ENCODE peak calls at places on chromosomes 1 and 21, in five cellular contexts. T is IMR-90, C is H1, J is neuronal stem cell, O is mesenchymal stem cell. B is an unnamed sample.

GRCh38 chr1:39816431-39817090 is 27.9 kb upstream of the BMP8B start:
- DNase-seq in O (peak; percentile 94), C (peak; percentile 43), J (peak; percentile 81), T (peak; percentile 91), B (peak; percentile 90)

GRCh38 chr1:32893198-32894018 is 7.1 kb downstream of the HPCA start:
- DNase-seq in J (peak; percentile 68), T (peak; percentile 20), O (no peak), C (no peak), B (no peak)

GRCh38 chr1:91502138-91502881 is 1.7 kb downstream of the CDC7 start:
- DNase-seq in O (peak; percentile 3), C (no peak), J (no peak), T (no peak), B (no peak)

GRCh38 chr1:24022611-24023359 is 42.7 kb upstream of the SRSF10 start:
- DNase-seq in C (no peak), T (peak; percentile 89), J (no peak), O (peak; percentile 82), B (peak; percentile 79)

GRCh38 chr1:23169727-23170335 is 1.2 kb upstream of the LUZP1 start:
- DNase-seq in O (peak; percentile 93), C (no peak), T (peak; percentile 72), J (no peak), B (peak; percentile 21)

GRCh38 chr1:67732750-67733151 is 47.8 kb downstream of the GADD45A start:
- DNase-seq in O (peak; percentile 87), T (peak; percentile 84), C (no peak), J (no peak), B (no peak)

GRCh38 chr1:220915954-220916353 is 36.7 kb downstream of the HLX start:
- DNase-seq in C (no peak), J (no peak), T (no peak), O (no peak), B (no peak)

GRCh38 chr21:24895885-24896734 is 711.2 kb downstream of the MRPL39 start:
- DNase-seq in J (peak; percentile 29), C (no peak), T (peak; percentile 25), O (no peak), B (no peak)

GRCh38 chr21:37220433-37220980 is 46.6 kb downstream of the VPS26C start:
- DNase-seq in O (no peak), C (no peak), T (peak; percentile 50), J (no peak), B (no peak)

GRCh38 chr1:43440358-43440757 is 13.4 kb downstream of the HYI start:
- DNase-seq in O (no peak), J (no peak), C (no peak), T (no peak), B (no peak)

GRCh38 chr1:25809283-25809926 is 9.4 kb downstream of the SELENON start:
- DNase-seq in J (no peak), C (no peak), T (no peak), O (no peak), B (peak; percentile 6)

GRCh38 chr21:44991538-44992483 is 52.0 kb downstream of the SLX9 start:
- DNase-seq in J (no peak), C (no peak), T (peak; percentile 87), O (peak; percentile 63), B (no peak)

GRCh38 chr1:58584082-58584895 is 7.2 kb upstream of the TACSTD2 start:
- DNase-seq in O (peak; percentile 93), T (peak; percentile 96), C (no peak), J (no peak), B (no peak)

GRCh38 chr1:193013005-193013404 is 46.2 kb downstream of the UCHL5 start:
- DNase-seq in T (peak; percentile 74), C (no peak), J (no peak), O (peak; percentile 29), B (peak; percentile 50)

GRCh38 chr21:30340714-30341573 is 3.5 kb upstream of the KRTAP27-1 start:
- DNase-seq in O (peak; percentile 13), C (no peak), T (peak; percentile 10), J (peak; percentile 29), B (peak; percentile 55)

GRCh38 chr21:25568230-25568629 is 39.1 kb downstream of the MRPL39 start:
- DNase-seq in C (no peak), T (peak; percentile 78), J (no peak), O (peak; percentile 80), B (no peak)

GRCh38 chr1:106621853-106622252 is 434.6 kb upstream of the PRMT6 start:
- DNase-seq in C (no peak), T (no peak), J (no peak), O (no peak), B (no peak)

GRCh38 chr1:17632541-17633193 is 93.2 kb downstream of the ARHGEF10L start:
- DNase-seq in J (no peak), C (no peak), O (no peak), T (peak; percentile 53), B (no peak)

GRCh38 chr1:156295391-156295947 is at the start of gene GLMP:
- DNase-seq in T (peak; percentile 64), C (no peak), O (peak; percentile 63), J (no peak), B (peak; percentile 33)

GRCh38 chr1:27374687-27375086 is at the start of gene FCN3:
- DNase-seq in J (no peak), C (no peak), O (no peak), T (no peak), B (no peak)

GRCh38 chr1:155858805-155859233 is 548 bp upstream of the SYT11 start:
- DNase-seq in C (no peak), T (no peak), J (no peak), O (no peak), B (peak; percentile 60)

GRCh38 chr21:45327458-45328197 is 39.9 kb upstream of the POFUT2 start:
- DNase-seq in T (no peak), J (no peak), O (no peak), C (no peak), B (no peak)

GRCh38 chr21:45142469-45142868 is 68.1 kb downstream of the ADARB1 start:
- DNase-seq in O (peak; percentile 77), T (peak; percentile 84), C (no peak), J (no peak), B (no peak)

GRCh38 chr1:118151312-118151937 is 33.6 kb downstream of the SPAG17 start:
- DNase-seq in J (peak; percentile 55), T (peak; percentile 67), O (peak; percentile 51), C (peak; percentile 15), B (peak; percentile 85)

GRCh38 chr21:37758997-37759396 is 157.3 kb downstream of the KCNJ6 start:
- DNase-seq in O (peak; percentile 65), T (peak; percentile 62), C (peak; percentile 38), J (peak; percentile 17), B (peak; percentile 66)

GRCh38 chr1:227038401-227038800 is 98.3 kb downstream of the COQ8A start:
- DNase-seq in C (no peak), T (no peak), O (no peak), J (no peak), B (no peak)

GRCh38 chr1:46983416-46983815 is 40.1 kb upstream of the CYP4X1 start:
- DNase-seq in T (no peak), O (no peak), C (no peak), J (no peak), B (no peak)
- H3K4me3 ChIP-seq in T (no peak overlapping the region), O (no peak overlapping the region), C (no peak overlapping the region), J (no peak overlapping the region), B (no peak overlapping the region)

GRCh38 chr21:42388740-42389448 is 7.0 kb downstream of the TMPRSS3 start:
- DNase-seq in C (no peak), T (no peak), O (no peak), J (no peak), B (no peak)
- H4K91ac ChIP-seq in C (no peak overlapping the region), T (no peak overlapping the region), O (no peak overlapping the region), J (no peak overlapping the region), B (no peak overlapping the region)

GRCh38 chr1:85317580-85317979 is 41.1 kb upstream of the BCL10 start:
- DNase-seq in J (no peak), C (no peak), O (no peak), T (no peak), B (no peak)

GRCh38 chr1:85319931-85320330 is 43.5 kb upstream of the BCL10 start:
- DNase-seq in J (no peak), O (no peak), T (no peak), C (no peak), B (peak; percentile 13)

GRCh38 chr1:85316324-85316723 is 39.9 kb upstream of the BCL10 start:
- DNase-seq in T (no peak), J (no peak), C (no peak), O (no peak), B (no peak)

GRCh38 chr1:85319488-85319887 is 43.1 kb upstream of the BCL10 start:
- DNase-seq in T (no peak), J (no peak), C (no peak), O (no peak), B (no peak)

DNA sequence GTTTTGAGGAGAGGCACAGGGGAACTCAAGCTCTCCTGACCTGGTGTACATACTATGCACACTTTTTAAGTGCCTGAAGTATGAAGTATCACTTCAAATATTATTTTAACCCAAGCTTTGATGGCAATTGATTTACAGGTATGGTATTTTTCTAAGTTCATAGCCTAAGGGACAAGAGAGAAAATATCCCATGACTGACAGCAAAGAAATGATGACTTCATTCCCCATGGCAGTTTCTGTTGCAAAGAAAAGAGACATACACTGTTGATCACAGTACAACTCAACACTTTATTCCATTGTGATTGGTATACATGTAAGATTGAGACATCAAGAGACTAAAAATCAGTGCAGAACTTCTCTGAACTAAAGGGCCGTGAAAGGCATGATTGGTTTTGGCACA is 41.8 kb upstream of the BCL10 start:
- DNase-seq in T (no peak), O (no peak), C (no peak), J (no peak), B (peak; percentile 37)
- H3K4me1 ChIP-seq in T (peaks cover 29% of the 10 kb centered on the region), O (peaks cover 12% of the 10 kb centered on the region), C (no peaks in the 10 kb centered on the region), J (no peaks in the 10 kb centered on the region), B (peaks cover 10% of the 10 kb centered on the region)

GRCh38 chr1:93910305-93910704 is 1.1 kb upstream of the GCLM start:
- DNase-seq in T (no peak), J (no peak), C (no peak), O (no peak), B (no peak)
- H3K4me3 ChIP-seq in T (no peak overlapping the region), J (no peak overlapping the region), C (no peak overlapping the region), O (no peak overlapping the region), B (no peak overlapping the region)

DNA sequence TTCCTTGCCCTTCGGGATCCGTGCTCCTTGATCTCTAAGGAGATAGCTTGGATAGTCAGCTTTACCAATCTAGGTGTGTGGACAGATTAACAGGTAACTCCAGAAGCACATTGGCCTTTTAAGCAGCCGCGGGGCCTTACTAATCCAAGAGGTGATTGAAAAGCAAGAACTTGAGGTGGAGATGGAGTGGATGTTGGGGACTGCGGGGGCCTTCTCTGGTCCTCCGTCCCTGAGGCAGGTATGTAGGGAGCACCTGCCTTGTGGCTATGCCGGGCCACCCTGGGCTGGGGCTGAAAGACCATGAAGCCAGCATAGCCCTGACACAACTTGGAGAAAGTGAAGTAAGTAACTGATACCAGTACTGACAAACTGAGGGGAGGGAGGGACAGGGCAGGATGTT is 10.6 kb downstream of the SOX13 start:
- DNase-seq in T (no peak), C (no peak), J (no peak), O (no peak), B (no peak)
- H4K91ac ChIP-seq in T (no peak overlapping the region), C (peak overlapping the region; percentile 98), J (no peak overlapping the region), O (no peak overlapping the region), B (no peak overlapping the region)

DNA sequence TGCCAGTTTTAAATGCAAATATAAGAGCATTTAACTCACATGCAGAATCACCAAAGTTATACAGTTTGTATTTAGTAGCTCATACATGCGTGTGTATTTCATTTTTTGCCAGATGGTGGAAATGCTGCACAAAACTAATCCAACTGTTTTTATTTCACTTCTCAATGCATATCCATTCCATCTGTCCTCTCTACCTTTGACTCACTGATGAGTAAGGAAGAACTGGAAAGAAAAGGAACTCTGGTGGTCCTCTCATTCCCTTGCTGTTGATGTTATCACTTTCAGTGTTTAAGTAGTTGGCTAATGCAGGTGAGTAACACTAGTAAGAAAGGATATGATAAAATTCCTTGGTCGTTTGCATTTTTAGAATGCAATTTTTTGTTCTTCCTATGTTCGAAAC is 5.7 kb upstream of the SLC1A7 start:
- DNase-seq in J (no peak), T (peak; percentile 91), C (no peak), O (no peak), B (peak; percentile 75)
- H3K4me1 ChIP-seq in J (no peaks in the 10 kb centered on the region), T (peaks cover 24% of the 10 kb centered on the region), C (no peaks in the 10 kb centered on the region), O (peaks cover 18% of the 10 kb centered on the region), B (peaks cover 11% of the 10 kb centered on the region)

B was measured in trophoblast cell.